ENCODE peak calls at places on chromosomes 6 and 20, in seven cellular contexts. R, N, U, A, H, T and P are unnamed samples.

GRCh38 chr6:163892814-163893561 is 478.5 kb downstream of the QKI start:
- DNase-seq in R (no peak), N (no peak), U (no peak), A (no peak), H (no peak), T (no peak), P (no peak)

GRCh38 chr6:168915855-168916254 is 337.8 kb downstream of the THBS2 start:
- DNase-seq in R (no peak), N (no peak), U (no peak), A (no peak), H (no peak), T (no peak), P (no peak)

GRCh38 chr6:105649192-105649591 is 246.3 kb upstream of the PREP start:
- DNase-seq in R (no peak), N (peak; percentile 57), U (no peak), A (no peak), H (no peak), T (no peak), P (no peak)

GRCh38 chr6:126797981-126798380 is 320.5 kb upstream of the RSPO3 start:
- DNase-seq in R (no peak), N (no peak), U (no peak), A (no peak), H (no peak), T (peak; percentile 7), P (no peak)

GRCh38 chr20:62141397-62142251 is 1.6 kb downstream of the PSMA7 start:
- DNase-seq in R (peak; percentile 38), N (peak; percentile 25), U (no peak), A (no peak), H (no peak), T (peak; percentile 29), P (no peak)

GRCh38 chr6:138109042-138109997 is 2.1 kb upstream of the PERP start:
- DNase-seq in R (peak; percentile 62), N (peak; percentile 78), U (peak; percentile 88), A (peak; percentile 72), H (no peak), T (peak; percentile 80), P (peak; percentile 73)

GRCh38 chr6:36050305-36050704 is 22.7 kb downstream of the MAPK14 start:
- DNase-seq in R (no peak), N (no peak), U (no peak), A (no peak), H (no peak), T (no peak), P (no peak)

GRCh38 chr6:80886475-80886874 is 780.0 kb downstream of the BCKDHB start:
- DNase-seq in R (no peak), N (no peak), U (no peak), A (no peak), H (no peak), T (no peak), P (no peak)

GRCh38 chr20:60970601-60971000 is 281.5 kb upstream of the CDH4 start:
- DNase-seq in R (no peak), N (no peak), U (no peak), A (no peak), H (no peak), T (no peak), P (no peak)

GRCh38 chr20:21182832-21183563 is 57.1 kb downstream of the KIZ start:
- DNase-seq in R (no peak), N (no peak), U (no peak), A (no peak), H (no peak), T (peak; percentile 84), P (no peak)

GRCh38 chr20:32906200-32906599 is 47.5 kb downstream of the EFCAB8 start:
- DNase-seq in R (no peak), N (no peak), U (no peak), A (no peak), H (no peak), T (no peak), P (no peak)

GRCh38 chr6:32867559-32868256 is 13.7 kb downstream of the PSMB9 start:
- DNase-seq in R (no peak), N (no peak), U (no peak), A (no peak), H (no peak), T (no peak), P (no peak)

GRCh38 chr6:170344631-170345576 is 38.3 kb downstream of the FAM120B start:
- DNase-seq in R (no peak), N (peak; percentile 16), U (no peak), A (peak; percentile 3), H (no peak), T (peak; percentile 80), P (no peak)

GRCh38 chr20:61823242-61823641 is 242.4 kb downstream of the TAF4 start:
- DNase-seq in R (no peak), N (no peak), U (no peak), A (no peak), H (no peak), T (no peak), P (no peak)

GRCh38 chr6:151649835-151650234 is 156.0 kb downstream of the CCDC170 start:
- DNase-seq in R (no peak), N (no peak), U (no peak), A (no peak), H (no peak), T (no peak), P (no peak)

GRCh38 chr20:25226433-25227316 is 21.2 kb upstream of the PYGB start:
- DNase-seq in R (no peak), N (no peak), U (no peak), A (no peak), H (no peak), T (no peak), P (no peak)

GRCh38 chr20:50526403-50526989 is 16.3 kb downstream of the PTPN1 start:
- DNase-seq in R (no peak), N (no peak), U (no peak), A (no peak), H (no peak), T (peak; percentile 37), P (no peak)

GRCh38 chr6:159080217-159080976 is 35.6 kb upstream of the TAGAP start:
- DNase-seq in R (peak; percentile 51), N (peak; percentile 58), U (no peak), A (no peak), H (no peak), T (no peak), P (no peak)

GRCh38 chr20:34316191-34316814 is 13.1 kb upstream of the AHCY start:
- DNase-seq in R (no peak), N (no peak), U (no peak), A (no peak), H (no peak), T (no peak), P (no peak)

GRCh38 chr6:159169193-159169555 is at the start of gene FNDC1:
- DNase-seq in R (peak; percentile 59), N (peak; percentile 33), U (no peak), A (peak; percentile 65), H (peak; percentile 48), T (peak; percentile 21), P (peak; percentile 92)

GRCh38 chr6:43814865-43815264 is 44.9 kb downstream of the VEGFA start:
- DNase-seq in R (no peak), N (no peak), U (no peak), A (no peak), H (no peak), T (no peak), P (no peak)

GRCh38 chr6:153563001-153563400 is 431.9 kb upstream of the RGS17 start:
- DNase-seq in R (no peak), N (peak; percentile 11), U (no peak), A (no peak), H (no peak), T (no peak), P (no peak)

GRCh38 chr6:149963462-149964242 is at the start of gene ULBP1:
- DNase-seq in R (peak; percentile 58), N (peak; percentile 50), U (peak; percentile 5), A (peak; percentile 71), H (peak; percentile 92), T (peak; percentile 84), P (peak; percentile 56)

GRCh38 chr6:145688493-145688905 is 46.8 kb downstream of the EPM2A start:
- DNase-seq in R (no peak), N (no peak), U (no peak), A (no peak), H (no peak), T (no peak), P (no peak)

GRCh38 chr6:111602481-111603404 is 2.9 kb downstream of the TRAF3IP2 start:
- DNase-seq in R (no peak), N (no peak), U (no peak), A (no peak), H (no peak), T (peak; percentile 77), P (no peak)

GRCh38 chr6:52227495-52227894 is 16.8 kb downstream of the IL17F start:
- DNase-seq in R (no peak), N (peak; percentile 97), U (no peak), A (no peak), H (no peak), T (no peak), P (peak; percentile 76)

DNA sequence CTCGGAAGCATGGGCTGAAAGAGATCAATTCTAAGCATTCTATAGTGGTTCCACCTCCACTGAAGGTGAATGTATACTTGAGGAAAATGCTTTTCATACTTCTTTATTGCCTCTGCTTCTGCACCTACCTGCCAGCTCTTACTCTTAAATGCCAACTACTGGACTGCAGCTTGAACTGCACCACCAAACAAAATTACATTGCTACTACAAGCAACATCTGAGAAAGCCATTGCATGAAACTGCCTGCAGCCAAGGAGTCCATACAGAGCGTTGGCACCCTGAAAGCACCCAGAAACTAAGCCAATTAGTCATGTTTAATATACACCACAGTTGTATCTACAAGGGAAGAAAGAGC is 440.9 kb downstream of the BTBD3 start:
- DNase-seq in R (no peak), N (no peak), U (no peak), A (no peak), H (no peak), T (no peak), P (no peak)
- TF ChIP-seq CTCF in R (no peak), N (no peak), U (no peak), A (no peak), H (no peak), T (no peak), P (no peak)

DNA sequence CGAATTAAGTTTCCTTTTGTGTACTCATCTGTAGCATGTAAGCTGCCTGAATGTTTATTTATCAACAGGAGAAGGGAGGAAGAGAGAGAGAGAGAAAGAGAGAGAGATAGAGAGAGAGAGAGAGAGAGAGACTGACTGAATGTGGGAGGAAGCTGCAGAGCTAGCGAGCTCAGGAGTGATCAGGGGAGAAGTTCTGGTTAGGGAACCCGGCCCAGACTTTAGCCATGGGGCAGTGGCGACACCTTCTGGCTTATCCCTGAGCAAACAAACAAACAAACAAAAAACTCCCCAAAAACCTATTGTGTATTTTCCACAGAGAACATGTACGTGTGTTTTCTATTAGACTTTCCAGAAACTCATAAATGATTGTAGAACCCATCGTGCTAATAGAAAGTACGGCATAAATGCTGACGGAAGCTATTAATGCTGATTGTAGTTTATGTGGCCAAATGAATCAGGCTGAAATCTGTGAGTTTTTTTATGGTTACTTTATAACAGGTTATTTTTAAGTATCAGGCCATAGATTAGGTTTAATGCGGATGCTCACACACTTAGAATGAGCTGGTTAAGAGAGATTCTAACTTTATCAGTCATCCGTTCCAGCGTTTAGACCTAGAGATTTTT is 92.8 kb downstream of the CLIC5 start:
- DNase-seq in R (peak; percentile 39), N (peak; percentile 80), U (peak; percentile 56), A (peak; percentile 60), H (peak; percentile 66), T (peak; percentile 85), P (peak; percentile 50)
- TF ChIP-seq CTCF in R (peak; percentile 81), N (peak; percentile 83), U (peak; percentile 89), A (peak; percentile 77), H (peak; percentile 86), T (peak; percentile 87), P (peak; percentile 73)

GRCh38 chr6:88730602-88731001 is 232.8 kb downstream of the RNGTT start:
- DNase-seq in R (no peak), N (no peak), U (no peak), A (no peak), H (peak; percentile 45), T (peak; percentile 27), P (no peak)
- TF ChIP-seq CTCF in R (no peak), N (no peak), U (no peak), A (no peak), H (no peak), T (no peak), P (no peak)

GRCh38 chr6:34867484-34867883 is 20.4 kb downstream of the TAF11 start:
- DNase-seq in R (no peak), N (no peak), U (no peak), A (no peak), H (no peak), T (peak; percentile 16), P (no peak)
- TF ChIP-seq CTCF in R (no peak), N (no peak), U (peak; percentile 30), A (no peak), H (peak; percentile 37), T (no peak), P (no peak)